ENCODE peak calls at places on chromosomes 7 and 10, in nine cellular contexts. One of them, this sample, is unnamed.

GRCh38 chr7:134473861-134474291 is 15.0 kb upstream of the AKR1B1 start:
- DNase-seq in heart left ventricle: no peak
- DNase-seq in fibroblast of lung: peak; percentile 61
- DNase-seq in tibial artery: no peak
- DNase-seq in AG09309: no peak
- DNase-seq in colonic mucosa: no peak
- DNase-seq in Caco-2: no peak
- DNase-seq in GM12865: no peak
- DNase-seq in fibroblast of villous mesenchyme: peak; percentile 77
- DNase-seq in this sample: peak; percentile 68

GRCh38 chr10:68333058-68333395 is 299 bp upstream of the PBLD start:
- DNase-seq in Caco-2: no peak
- DNase-seq in fibroblast of lung: no peak
- DNase-seq in colonic mucosa: no peak
- DNase-seq in heart left ventricle: no peak
- DNase-seq in fibroblast of villous mesenchyme: no peak
- DNase-seq in GM12865: no peak
- DNase-seq in AG09309: peak; percentile 31
- DNase-seq in tibial artery: no peak
- DNase-seq in this sample: no peak

GRCh38 chr7:63080831-63081230 is 917.8 kb upstream of the ZNF722 start:
- DNase-seq in colonic mucosa: no peak
- DNase-seq in GM12865: no peak
- DNase-seq in fibroblast of villous mesenchyme: no peak
- DNase-seq in AG09309: no peak
- DNase-seq in Caco-2: no peak
- DNase-seq in fibroblast of lung: no peak
- DNase-seq in heart left ventricle: no peak
- DNase-seq in tibial artery: no peak
- DNase-seq in this sample: no peak

GRCh38 chr10:124742418-124743187 is 1.6 kb downstream of the FAM53B start:
- DNase-seq in colonic mucosa: peak; percentile 61
- DNase-seq in heart left ventricle: no peak
- DNase-seq in tibial artery: no peak
- DNase-seq in fibroblast of villous mesenchyme: peak; percentile 49
- DNase-seq in GM12865: peak; percentile 50
- DNase-seq in AG09309: no peak
- DNase-seq in Caco-2: no peak
- DNase-seq in fibroblast of lung: peak; percentile 33
- DNase-seq in this sample: peak; percentile 38

GRCh38 chr10:60235001-60235400 is 154.7 kb downstream of the ANK3 start:
- DNase-seq in fibroblast of lung: peak; percentile 27
- DNase-seq in Caco-2: no peak
- DNase-seq in GM12865: no peak
- DNase-seq in fibroblast of villous mesenchyme: peak; percentile 14
- DNase-seq in AG09309: peak; percentile 13
- DNase-seq in heart left ventricle: peak; percentile 42
- DNase-seq in tibial artery: no peak
- DNase-seq in colonic mucosa: no peak
- DNase-seq in this sample: peak; percentile 77

GRCh38 chr7:36312915-36313334 is 76.7 kb upstream of the ANLN start:
- DNase-seq in colonic mucosa: no peak
- DNase-seq in fibroblast of lung: no peak
- DNase-seq in Caco-2: no peak
- DNase-seq in tibial artery: no peak
- DNase-seq in AG09309: no peak
- DNase-seq in GM12865: no peak
- DNase-seq in heart left ventricle: no peak
- DNase-seq in fibroblast of villous mesenchyme: no peak
- DNase-seq in this sample: no peak

GRCh38 chr10:94006591-94007550 is 13.1 kb downstream of the PLCE1 start:
- DNase-seq in AG09309: peak; percentile 87
- DNase-seq in colonic mucosa: peak; percentile 80
- DNase-seq in heart left ventricle: peak; percentile 16
- DNase-seq in Caco-2: peak; percentile 89
- DNase-seq in fibroblast of lung: peak; percentile 86
- DNase-seq in tibial artery: no peak
- DNase-seq in fibroblast of villous mesenchyme: no peak
- DNase-seq in GM12865: no peak
- DNase-seq in this sample: peak; percentile 94

GRCh38 chr10:117339569-117339968 is 35.7 kb downstream of the PDZD8 start:
- DNase-seq in fibroblast of villous mesenchyme: peak; percentile 42
- DNase-seq in tibial artery: no peak
- DNase-seq in AG09309: no peak
- DNase-seq in Caco-2: no peak
- DNase-seq in heart left ventricle: no peak
- DNase-seq in GM12865: no peak
- DNase-seq in colonic mucosa: no peak
- DNase-seq in fibroblast of lung: peak; percentile 78
- DNase-seq in this sample: no peak

GRCh38 chr7:132436121-132436520 is 140.1 kb downstream of the PLXNA4 start:
- DNase-seq in AG09309: no peak
- DNase-seq in tibial artery: no peak
- DNase-seq in heart left ventricle: peak; percentile 49
- DNase-seq in GM12865: no peak
- DNase-seq in fibroblast of villous mesenchyme: no peak
- DNase-seq in Caco-2: no peak
- DNase-seq in fibroblast of lung: no peak
- DNase-seq in colonic mucosa: no peak
- DNase-seq in this sample: no peak

GRCh38 chr10:121167534-121168243 is 316.5 kb downstream of the WDR11 start:
- DNase-seq in tibial artery: no peak
- DNase-seq in colonic mucosa: peak; percentile 34
- DNase-seq in Caco-2: no peak
- DNase-seq in AG09309: no peak
- DNase-seq in GM12865: no peak
- DNase-seq in fibroblast of villous mesenchyme: no peak
- DNase-seq in fibroblast of lung: no peak
- DNase-seq in heart left ventricle: no peak
- DNase-seq in this sample: no peak

GRCh38 chr7:55244346-55244745 is 120.8 kb upstream of the LANCL2 start:
- DNase-seq in Caco-2: no peak
- DNase-seq in AG09309: no peak
- DNase-seq in GM12865: no peak
- DNase-seq in heart left ventricle: no peak
- DNase-seq in colonic mucosa: peak; percentile 9
- DNase-seq in fibroblast of villous mesenchyme: no peak
- DNase-seq in fibroblast of lung: no peak
- DNase-seq in tibial artery: no peak
- DNase-seq in this sample: no peak

GRCh38 chr10:97532935-97533671 is 34.4 kb downstream of the UBTD1 start:
- DNase-seq in fibroblast of villous mesenchyme: peak; percentile 57
- DNase-seq in colonic mucosa: no peak
- DNase-seq in Caco-2: no peak
- DNase-seq in GM12865: no peak
- DNase-seq in heart left ventricle: no peak
- DNase-seq in fibroblast of lung: peak; percentile 81
- DNase-seq in tibial artery: no peak
- DNase-seq in AG09309: no peak
- DNase-seq in this sample: no peak

GRCh38 chr7:134992626-134993179 is 6.4 kb downstream of the AGBL3 start:
- DNase-seq in fibroblast of lung: peak; percentile 17
- DNase-seq in colonic mucosa: no peak
- DNase-seq in AG09309: no peak
- DNase-seq in Caco-2: no peak
- DNase-seq in tibial artery: no peak
- DNase-seq in GM12865: peak; percentile 91
- DNase-seq in heart left ventricle: no peak
- DNase-seq in fibroblast of villous mesenchyme: no peak
- DNase-seq in this sample: no peak

GRCh38 chr10:23514321-23514720 is 75.4 kb downstream of the OTUD1 start:
- DNase-seq in fibroblast of lung: no peak
- DNase-seq in GM12865: no peak
- DNase-seq in heart left ventricle: no peak
- DNase-seq in colonic mucosa: no peak
- DNase-seq in fibroblast of villous mesenchyme: no peak
- DNase-seq in AG09309: no peak
- DNase-seq in Caco-2: no peak
- DNase-seq in tibial artery: no peak
- DNase-seq in this sample: peak; percentile 87

GRCh38 chr7:157006829-157007469 is 3.5 kb downstream of the MNX1 start:
- DNase-seq in AG09309: no peak
- DNase-seq in heart left ventricle: no peak
- DNase-seq in colonic mucosa: no peak
- DNase-seq in fibroblast of lung: no peak
- DNase-seq in fibroblast of villous mesenchyme: no peak
- DNase-seq in Caco-2: no peak
- DNase-seq in GM12865: no peak
- DNase-seq in tibial artery: no peak
- DNase-seq in this sample: no peak
- H3K4me3 ChIP-seq in AG09309: no peak overlapping the region
- H3K4me3 ChIP-seq in heart left ventricle: no peak overlapping the region
- H3K4me3 ChIP-seq in colonic mucosa: no peak overlapping the region
- H3K4me3 ChIP-seq in fibroblast of lung: no peak overlapping the region
- H3K4me3 ChIP-seq in fibroblast of villous mesenchyme: no peak overlapping the region
- H3K4me3 ChIP-seq in Caco-2: no peak overlapping the region
- H3K4me3 ChIP-seq in GM12865: no peak overlapping the region
- H3K4me3 ChIP-seq in tibial artery: no peak overlapping the region
- H3K4me3 ChIP-seq in this sample: no peak overlapping the region

GRCh38 chr7:2717905-2718702 is 30.1 kb downstream of the AMZ1 start:
- DNase-seq in heart left ventricle: no peak
- DNase-seq in fibroblast of villous mesenchyme: no peak
- DNase-seq in tibial artery: no peak
- DNase-seq in GM12865: no peak
- DNase-seq in colonic mucosa: no peak
- DNase-seq in AG09309: no peak
- DNase-seq in Caco-2: no peak
- DNase-seq in fibroblast of lung: no peak
- DNase-seq in this sample: no peak

GRCh38 chr7:2720024-2720423 is 32.0 kb downstream of the AMZ1 start:
- DNase-seq in fibroblast of lung: no peak
- DNase-seq in colonic mucosa: no peak
- DNase-seq in GM12865: no peak
- DNase-seq in Caco-2: no peak
- DNase-seq in AG09309: no peak
- DNase-seq in fibroblast of villous mesenchyme: no peak
- DNase-seq in heart left ventricle: no peak
- DNase-seq in tibial artery: no peak
- DNase-seq in this sample: no peak

GRCh38 chr7:2718703-2718965 is 30.6 kb downstream of the AMZ1 start:
- DNase-seq in tibial artery: no peak
- DNase-seq in fibroblast of lung: no peak
- DNase-seq in GM12865: no peak
- DNase-seq in AG09309: no peak
- DNase-seq in heart left ventricle: no peak
- DNase-seq in fibroblast of villous mesenchyme: no peak
- DNase-seq in Caco-2: no peak
- DNase-seq in colonic mucosa: no peak
- DNase-seq in this sample: no peak

GRCh38 chr7:2717293-2717904 is 29.4 kb downstream of the AMZ1 start:
- DNase-seq in fibroblast of villous mesenchyme: peak; percentile 94
- DNase-seq in fibroblast of lung: peak; percentile 77
- DNase-seq in heart left ventricle: no peak
- DNase-seq in Caco-2: peak; percentile 30
- DNase-seq in colonic mucosa: peak; percentile 83
- DNase-seq in GM12865: no peak
- DNase-seq in tibial artery: peak; percentile 78
- DNase-seq in AG09309: no peak
- DNase-seq in this sample: no peak

GRCh38 chr7:2719007-2719406 is 31.0 kb downstream of the AMZ1 start:
- DNase-seq in colonic mucosa: peak; percentile 46
- DNase-seq in tibial artery: no peak
- DNase-seq in GM12865: peak; percentile 55
- DNase-seq in heart left ventricle: no peak
- DNase-seq in fibroblast of lung: no peak
- DNase-seq in Caco-2: no peak
- DNase-seq in fibroblast of villous mesenchyme: no peak
- DNase-seq in AG09309: no peak
- DNase-seq in this sample: peak; percentile 25
- TF ChIP-seq CTCF in colonic mucosa: peak; percentile 36
- TF ChIP-seq CTCF in tibial artery: peak; percentile 15
- TF ChIP-seq CTCF in GM12865: peak; percentile 64
- TF ChIP-seq CTCF in heart left ventricle: peak; percentile 45
- TF ChIP-seq CTCF in fibroblast of lung: peak; percentile 44
- TF ChIP-seq CTCF in Caco-2: peak; percentile 69
- TF ChIP-seq CTCF in fibroblast of villous mesenchyme: peak; percentile 49
- TF ChIP-seq CTCF in AG09309: peak; percentile 50
- TF ChIP-seq CTCF in this sample: peak; percentile 56

DNA sequence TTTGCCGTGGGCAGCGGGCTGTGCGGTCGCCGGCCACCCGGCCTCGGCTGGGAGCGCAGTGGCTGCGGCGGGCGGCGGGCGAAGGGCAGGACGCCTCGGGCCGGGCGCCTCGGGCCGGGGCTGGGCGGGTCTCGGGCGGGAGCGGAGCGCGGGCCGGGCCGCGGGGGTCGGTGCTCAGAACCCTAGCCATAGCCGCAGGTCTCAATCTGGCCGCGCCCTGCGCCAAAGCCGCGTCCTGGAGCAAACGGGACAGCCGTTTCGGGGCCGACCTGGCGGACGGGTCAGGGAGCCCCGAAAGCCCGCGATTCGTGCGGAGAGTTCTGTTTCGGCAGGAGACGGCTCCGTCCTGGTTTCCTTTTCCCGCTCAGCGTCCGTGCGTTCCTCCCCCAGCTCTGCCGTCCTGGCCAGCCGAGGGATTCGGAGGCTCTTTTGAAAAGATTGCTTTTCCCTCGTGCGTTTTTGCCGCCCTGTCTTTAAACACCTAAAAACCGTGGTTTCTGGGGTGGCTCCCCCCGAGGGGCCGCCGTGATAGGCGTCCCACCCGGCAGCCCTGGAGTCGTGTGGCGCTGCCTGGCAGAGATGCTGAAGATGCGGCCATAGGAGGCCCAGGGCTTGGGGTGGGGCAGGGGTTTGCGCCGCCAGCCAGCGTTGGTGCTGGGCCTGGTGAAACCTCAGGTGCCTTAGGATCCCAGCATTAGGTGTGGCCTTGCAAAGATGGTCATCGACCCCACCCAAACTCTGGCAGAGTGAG is 727 bp downstream of the RET start:
- DNase-seq in colonic mucosa: no peak
- DNase-seq in heart left ventricle: no peak
- DNase-seq in tibial artery: no peak
- DNase-seq in fibroblast of villous mesenchyme: no peak
- DNase-seq in AG09309: no peak
- DNase-seq in fibroblast of lung: no peak
- DNase-seq in Caco-2: no peak
- DNase-seq in GM12865: no peak
- DNase-seq in this sample: no peak
- H3K4me3 ChIP-seq in colonic mucosa: peak overlapping the region; percentile 37
- H3K4me3 ChIP-seq in heart left ventricle: peak overlapping the region; percentile 40
- H3K4me3 ChIP-seq in tibial artery: peak overlapping the region; percentile 35
- H3K4me3 ChIP-seq in fibroblast of villous mesenchyme: peak overlapping the region; percentile 30
- H3K4me3 ChIP-seq in AG09309: no peak overlapping the region
- H3K4me3 ChIP-seq in fibroblast of lung: peak overlapping the region; percentile 2
- H3K4me3 ChIP-seq in Caco-2: peak overlapping the region; percentile 23
- H3K4me3 ChIP-seq in GM12865: no peak overlapping the region
- H3K4me3 ChIP-seq in this sample: peak overlapping the region; percentile 55

GRCh38 chr7:8700076-8700624 is 266.7 kb downstream of the NXPH1 start:
- DNase-seq in heart left ventricle: no peak
- DNase-seq in tibial artery: no peak
- DNase-seq in fibroblast of villous mesenchyme: no peak
- DNase-seq in fibroblast of lung: no peak
- DNase-seq in Caco-2: no peak
- DNase-seq in colonic mucosa: no peak
- DNase-seq in AG09309: no peak
- DNase-seq in GM12865: no peak
- DNase-seq in this sample: no peak

DNA sequence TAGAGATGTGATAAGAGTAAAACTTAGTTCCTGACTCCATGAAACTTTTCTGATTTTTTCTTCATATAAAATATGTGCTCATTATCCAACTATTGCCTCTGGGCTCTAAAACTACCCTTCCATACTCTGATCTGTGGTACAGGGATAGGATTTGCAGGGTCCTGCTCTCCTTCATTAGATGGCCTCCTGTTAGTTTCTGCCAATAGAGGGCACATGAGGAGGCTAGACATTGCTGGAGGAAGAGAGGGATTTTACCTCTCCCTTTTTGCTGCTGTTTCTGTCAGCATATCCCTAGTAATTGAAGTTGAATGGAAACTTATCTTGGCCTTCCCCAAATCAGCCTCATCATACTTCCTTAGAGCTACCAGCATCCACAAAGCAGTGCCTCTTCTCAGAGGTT is 269.4 kb downstream of the NXPH1 start:
- DNase-seq in fibroblast of villous mesenchyme: no peak
- DNase-seq in GM12865: no peak
- DNase-seq in colonic mucosa: no peak
- DNase-seq in Caco-2: no peak
- DNase-seq in tibial artery: no peak
- DNase-seq in AG09309: no peak
- DNase-seq in heart left ventricle: no peak
- DNase-seq in fibroblast of lung: no peak
- DNase-seq in this sample: no peak
- TF ChIP-seq CTCF in fibroblast of villous mesenchyme: no peak
- TF ChIP-seq CTCF in GM12865: no peak
- TF ChIP-seq CTCF in colonic mucosa: no peak
- TF ChIP-seq CTCF in Caco-2: no peak
- TF ChIP-seq CTCF in tibial artery: no peak
- TF ChIP-seq CTCF in AG09309: no peak
- TF ChIP-seq CTCF in heart left ventricle: no peak
- TF ChIP-seq CTCF in fibroblast of lung: no peak
- TF ChIP-seq CTCF in this sample: no peak